ENCODE peak calls at places on chromosomes 7 and 10, in seven cellular contexts. P is iris pigment epithelial cell, G is astrocyte of the spinal cord, N is left ventricle myocardium superior, W is body of pancreas, Y is GM10248, C is fibroblast of mammary gland. M is an unnamed sample.

GRCh38 chr10:126160971-126161630 is 227.2 kb downstream of the ADAM12 start:
- DNase-seq in P (no peak), G (peak), N (no peak), W (no peak), Y (no peak), C (peak), M (peak)

GRCh38 chr7:81684513-81685262 is 85.2 kb downstream of the HGF start:
- DNase-seq in P (peak), G (peak), N (peak), W (peak), Y (peak), C (peak), M (peak)

GRCh38 chr7:130894146-130895005 is 160.4 kb upstream of the KLF14 start:
- DNase-seq in P (peak), G (peak), N (peak), W (peak), Y (no peak), C (peak), M (peak)

GRCh38 chr7:40763319-40764287 is 628.8 kb downstream of the SUGCT start:
- DNase-seq in P (peak), G (peak), N (no peak), W (no peak), Y (no peak), C (peak), M (peak)

GRCh38 chr7:66697451-66698438 is 42.8 kb upstream of the RABGEF1 start:
- DNase-seq in P (peak), G (peak), N (peak), W (no peak), Y (no peak), C (peak), M (peak)

GRCh38 chr10:8183241-8183704 is 128.8 kb downstream of the GATA3 start:
- DNase-seq in P (peak), G (peak), N (no peak), W (no peak), Y (no peak), C (no peak), M (peak)

GRCh38 chr10:79394631-79395030 is 47.4 kb downstream of the PPIF start:
- DNase-seq in P (no peak), G (no peak), N (peak), W (no peak), Y (no peak), C (no peak), M (no peak)

GRCh38 chr10:52517017-52517416 is 202.9 kb downstream of the DKK1 start:
- DNase-seq in P (no peak), G (no peak), N (no peak), W (no peak), Y (no peak), C (no peak), M (no peak)

GRCh38 chr10:117950408-117950807 is 96.3 kb downstream of the RAB11FIP2 start:
- DNase-seq in P (no peak), G (no peak), N (no peak), W (no peak), Y (no peak), C (no peak), M (no peak)

GRCh38 chr7:131157530-131158243 is 170.0 kb upstream of the MKLN1 start:
- DNase-seq in P (peak), G (peak), N (no peak), W (peak), Y (no peak), C (peak), M (peak)

GRCh38 chr10:79115302-79115701 is 46.5 kb downstream of the ZMIZ1 start:
- DNase-seq in P (no peak), G (no peak), N (no peak), W (no peak), Y (no peak), C (no peak), M (no peak)

M was measured in fibroblast of lung.